ENCODE peak calls at places on chromosomes 2 and 18, in four cellular contexts. E, Y, F and R are unnamed samples.

GRCh38 chr2:101277111-101277510 is 24.4 kb downstream of the CNOT11 start:
- DNase-seq in F (no peak), E (peak; percentile 49), Y (no peak), R (no peak)

GRCh38 chr2:119059940-119060339 is 98.6 kb downstream of the C1QL2 start:
- DNase-seq in E (no peak), F (no peak), Y (no peak), R (no peak)

GRCh38 chr2:239550336-239550735 is 149.5 kb upstream of the HDAC4 start:
- DNase-seq in Y (no peak), E (no peak), F (no peak), R (no peak)

GRCh38 chr18:22169011-22169888 is at the start of gene GATA6:
- DNase-seq in E (peak; percentile 91), F (peak; percentile 90), Y (peak; percentile 87), R (peak; percentile 93)

GRCh38 chr2:143885461-143885860 is 634.5 kb downstream of the ZEB2 start:
- DNase-seq in Y (no peak), F (no peak), E (peak; percentile 3), R (no peak)

GRCh38 chr18:53991202-53991601 is 233.3 kb downstream of the MBD2 start:
- DNase-seq in Y (no peak), F (no peak), E (no peak), R (peak; percentile 33)

GRCh38 chr2:120821446-120822160 is 85.9 kb downstream of the GLI2 start:
- DNase-seq in F (no peak), E (no peak), Y (no peak), R (no peak)

GRCh38 chr2:127166221-127166860 is 53.8 kb downstream of the CYP27C1 start:
- DNase-seq in F (no peak), Y (peak; percentile 31), E (no peak), R (no peak)

GRCh38 chr2:225725726-225726125 is 326.2 kb downstream of the NYAP2 start:
- DNase-seq in Y (no peak), F (no peak), E (peak; percentile 18), R (no peak)

GRCh38 chr18:5197032-5197434 is at the start of gene AKAIN1:
- DNase-seq in F (peak; percentile 78), Y (peak; percentile 79), E (peak; percentile 18), R (peak; percentile 25)

GRCh38 chr2:192286093-192286701 is 91.5 kb upstream of the TMEFF2 start:
- DNase-seq in Y (no peak), F (no peak), E (peak; percentile 63), R (peak; percentile 45)

GRCh38 chr18:45386256-45386655 is 229.0 kb upstream of the SLC14A2 start:
- DNase-seq in F (peak; percentile 71), Y (peak; percentile 69), E (peak; percentile 8), R (peak; percentile 43)

GRCh38 chr2:109736177-109736827 is 57.8 kb upstream of the RGPD5 start:
- DNase-seq in Y (no peak), F (peak; percentile 55), E (peak; percentile 65), R (peak; percentile 74)

GRCh38 chr2:23553561-23553960 is 168.6 kb downstream of the KLHL29 start:
- DNase-seq in F (no peak), E (no peak), Y (no peak), R (no peak)

GRCh38 chr2:30165050-30165520 is 18.3 kb downstream of the YPEL5 start:
- DNase-seq in F (peak; percentile 82), E (peak; percentile 93), Y (no peak), R (peak; percentile 93)

GRCh38 chr18:54240629-54241107 is 16.2 kb upstream of the MBD2 start:
- DNase-seq in F (no peak), Y (no peak), E (no peak), R (no peak)

GRCh38 chr2:220096406-220096805 is 469.0 kb downstream of the SLC4A3 start:
- DNase-seq in F (no peak), E (peak; percentile 22), Y (no peak), R (no peak)

GRCh38 chr18:741931-742512 is 29.6 kb upstream of the ENOSF1 start:
- DNase-seq in Y (no peak), E (peak; percentile 63), F (no peak), R (peak; percentile 63)

GRCh38 chr2:217193431-217194075 is 333.7 kb upstream of the TNP1 start:
- DNase-seq in Y (no peak), E (no peak), F (no peak), R (no peak)

GRCh38 chr18:36589857-36590543 is 238.8 kb downstream of the TPGS2 start:
- DNase-seq in E (peak; percentile 37), Y (no peak), F (no peak), R (no peak)

GRCh38 chr2:57893800-57894199 is 152.8 kb upstream of the VRK2 start:
- DNase-seq in Y (no peak), E (no peak), F (no peak), R (no peak)

GRCh38 chr18:48222118-48222517 is 187.1 kb downstream of the ZBTB7C start:
- DNase-seq in F (no peak), Y (no peak), E (no peak), R (peak; percentile 9)

DNA sequence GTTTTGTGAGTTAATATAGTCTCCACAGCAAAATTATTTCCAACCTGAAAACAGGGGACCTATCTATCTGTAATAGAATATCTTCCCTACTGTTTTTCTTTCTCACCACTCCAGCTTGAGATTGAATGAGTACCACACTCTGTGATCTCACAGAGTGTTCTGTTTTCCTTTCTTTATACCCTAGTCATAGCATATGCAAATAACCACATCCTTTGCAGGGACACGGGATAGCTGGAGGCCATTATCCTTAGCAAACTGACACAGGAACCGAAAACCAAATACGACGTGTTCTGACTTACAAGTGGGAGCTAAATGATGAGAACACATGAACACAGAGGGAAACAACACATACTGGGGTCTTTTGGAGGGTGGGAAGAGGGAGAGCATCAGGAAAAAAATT is 224.7 kb downstream of the SLC8A1 start:
- DNase-seq in Y (no peak), F (no peak), E (peak; percentile 37), R (no peak)
- H2AFZ ChIP-seq in Y (no peak overlapping the region), F (no peak overlapping the region), E (no peak overlapping the region), R (no peak overlapping the region)

GRCh38 chr2:98034745-98035144 is 39.0 kb upstream of the TMEM131 start:
- DNase-seq in E (no peak), Y (peak; percentile 49), F (no peak), R (no peak)

GRCh38 chr2:98029718-98030222 is 34.0 kb upstream of the TMEM131 start:
- DNase-seq in F (no peak), Y (peak; percentile 19), E (peak; percentile 40), R (no peak)

GRCh38 chr2:98028931-98029717 is 33.4 kb upstream of the TMEM131 start:
- DNase-seq in E (no peak), Y (peak; percentile 27), F (no peak), R (no peak)

GRCh38 chr2:98027955-98028593 is 32.3 kb upstream of the TMEM131 start:
- DNase-seq in E (peak; percentile 68), F (no peak), Y (peak; percentile 38), R (peak; percentile 9)

DNA sequence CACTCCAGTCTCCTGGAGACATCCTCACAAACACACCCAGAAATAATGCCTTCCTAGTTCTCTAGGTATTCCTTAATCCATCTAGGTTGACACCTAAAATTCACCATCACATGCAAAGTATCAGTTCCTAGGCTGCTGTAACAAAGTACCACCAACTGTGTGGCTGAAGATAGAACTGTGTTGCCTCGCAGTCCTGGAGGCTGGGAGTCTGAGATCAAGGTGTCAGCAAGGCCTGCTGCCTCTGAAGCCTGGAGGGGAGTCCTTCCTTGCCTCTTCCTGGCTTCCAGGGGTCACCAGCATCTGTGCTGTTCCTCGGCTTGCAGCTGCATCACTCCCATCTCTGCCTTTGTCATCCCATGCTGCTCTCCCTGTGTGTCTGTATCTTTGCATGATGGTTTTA is 36.3 kb upstream of the TMEM131 start:
- DNase-seq in E (no peak), F (no peak), Y (no peak), R (no peak)
- H2BK15ac ChIP-seq in E (no peak overlapping the region), F (no peak overlapping the region), Y (no peak overlapping the region), R (no peak overlapping the region)

GRCh38 chr2:221533299-221533698 is 38.8 kb downstream of the EPHA4 start:
- DNase-seq in E (no peak), F (no peak), Y (no peak), R (no peak)

GRCh38 chr2:221529943-221530652 is 42.0 kb downstream of the EPHA4 start:
- DNase-seq in E (peak; percentile 93), Y (no peak), F (no peak), R (peak; percentile 85)

GRCh38 chr2:221532641-221533040 is 39.5 kb downstream of the EPHA4 start:
- DNase-seq in E (no peak), F (no peak), Y (no peak), R (no peak)

GRCh38 chr2:221529177-221529942 is 42.7 kb downstream of the EPHA4 start:
- DNase-seq in F (no peak), E (no peak), Y (no peak), R (no peak)

DNA sequence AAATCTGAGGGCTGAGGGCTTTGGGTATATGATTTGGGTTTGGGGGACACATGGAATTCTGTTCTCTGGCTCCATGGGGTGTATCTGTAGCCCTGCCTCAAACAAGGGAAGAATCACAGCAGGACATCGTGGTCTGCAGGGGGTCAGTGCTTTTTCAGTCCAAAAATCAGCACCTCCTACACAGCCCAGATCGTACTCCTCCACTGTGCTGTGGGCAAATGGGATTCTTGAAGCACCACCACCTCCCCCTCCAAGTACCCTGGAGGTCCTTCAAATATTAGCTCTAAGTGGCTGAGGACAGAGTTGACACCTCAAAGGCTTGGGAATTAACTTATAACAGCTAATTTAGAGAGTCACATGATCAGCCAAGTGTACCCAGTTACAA is 41.5 kb downstream of the EPHA4 start:
- DNase-seq in Y (no peak), E (no peak), F (no peak), R (no peak)
- H3K9ac ChIP-seq in Y (no peak overlapping the region), E (peak overlapping the region; percentile 27), F (no peak overlapping the region), R (peak overlapping the region; percentile 51)

GRCh38 chr18:9437049-9437448 is 38.3 kb upstream of the RALBP1 start:
- DNase-seq in E (peak; percentile 66), Y (no peak), F (no peak), R (peak; percentile 43)
- H2AFZ ChIP-seq in E (peak overlapping the region; percentile 75), Y (peak overlapping the region; percentile 12), F (no peak overlapping the region), R (no peak overlapping the region)

DNA sequence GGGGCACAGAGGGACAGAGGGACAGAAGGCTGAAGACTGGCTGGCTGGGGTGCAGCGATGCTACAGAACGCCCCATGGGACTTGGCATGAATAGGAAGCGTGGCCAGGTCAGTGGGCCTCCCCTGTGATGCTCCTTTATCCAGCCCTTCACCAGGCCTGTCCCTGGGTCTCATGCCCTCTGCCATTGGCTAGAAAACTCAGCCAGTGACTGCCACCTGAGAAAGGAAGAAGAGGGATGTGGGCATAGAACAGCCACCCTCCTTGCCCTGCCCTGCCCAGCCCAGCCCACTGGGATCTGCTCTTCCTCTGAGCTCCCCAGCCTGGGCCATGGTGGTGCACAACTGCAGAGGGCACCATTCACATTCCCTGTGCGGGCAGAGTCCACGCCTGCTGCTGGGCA is 10.5 kb upstream of the LAPTM4A start:
- DNase-seq in Y (no peak), E (no peak), F (no peak), R (no peak)
- H2BK15ac ChIP-seq in Y (no peak overlapping the region), E (peak overlapping the region; percentile 27), F (no peak overlapping the region), R (peak overlapping the region; percentile 88)

DNA sequence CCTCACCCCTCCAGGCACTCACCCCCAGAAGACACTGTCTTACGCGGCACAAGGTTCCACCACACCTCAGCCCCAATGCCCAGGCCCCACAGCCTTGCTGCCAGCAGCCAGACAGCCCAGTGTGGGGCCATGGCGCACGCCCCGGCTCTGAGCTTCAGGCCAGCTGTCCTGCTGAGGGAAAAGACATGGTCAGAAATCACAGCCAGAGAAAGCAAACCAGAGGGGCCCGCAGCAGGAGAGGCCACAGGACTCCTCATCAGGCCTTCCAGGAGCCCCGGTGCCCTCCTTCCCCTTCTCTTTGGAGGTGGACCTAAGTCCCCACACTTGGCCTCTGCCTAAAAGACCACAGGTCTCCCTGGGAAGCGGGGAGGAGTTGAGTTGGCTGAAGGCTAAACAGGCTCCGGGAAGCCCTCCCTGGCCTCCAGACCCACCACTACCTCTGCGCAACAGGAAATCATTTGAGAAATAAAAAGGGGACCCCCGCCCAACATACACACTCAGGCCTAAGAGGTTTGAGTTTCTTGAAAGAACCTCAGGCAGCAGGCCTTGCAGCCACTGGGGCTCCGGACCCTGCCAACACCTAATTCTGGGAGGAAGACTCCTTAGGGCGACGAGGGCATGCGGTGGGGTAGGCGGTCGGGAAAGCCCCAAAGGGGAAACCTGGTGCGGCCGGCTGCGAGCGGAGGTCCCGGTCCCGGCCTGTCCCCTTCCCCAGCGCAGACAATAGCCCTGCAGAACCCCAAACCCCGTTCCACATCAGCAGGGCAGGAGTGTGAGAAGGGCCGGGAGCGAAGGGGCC is 1.9 kb downstream of the SEMA4C start:
- DNase-seq in E (no peak), F (no peak), Y (no peak), R (peak; percentile 40)
- H3K9ac ChIP-seq in E (peak overlapping the region; percentile 83), F (peak overlapping the region; percentile 77), Y (peak overlapping the region; percentile 78), R (peak overlapping the region; percentile 92)